ENCODE peak calls at places on chromosomes 13 and 19, in ten cellular contexts. G, O, I, P, M, Y, D, V, Z and N are unnamed samples.

GRCh38 chr19:46422344-46422743 is 6.4 kb downstream of the PNMA8C start:
- DNase-seq in G (no peak), O (no peak), I (no peak), P (no peak), M (no peak), Y (peak), D (no peak), V (no peak), Z (no peak), N (no peak)

GRCh38 chr19:3178377-3178972 is at the start of gene S1PR4:
- DNase-seq in G (no peak), O (no peak), I (no peak), P (no peak), M (no peak), Y (peak), D (no peak), V (no peak), Z (peak), N (no peak)

GRCh38 chr13:79056706-79057105 is 349.3 kb downstream of the RBM26 start:
- DNase-seq in G (no peak), O (no peak), I (no peak), P (no peak), M (no peak), Y (no peak), D (no peak), V (no peak), Z (no peak), N (no peak)

GRCh38 chr19:19064811-19065745 is 1.3 kb downstream of the SLC25A42 start:
- DNase-seq in G (no peak), O (no peak), I (no peak), P (no peak), M (no peak), Y (no peak), D (no peak), V (no peak), Z (peak), N (no peak)

GRCh38 chr19:41218615-41219507 is at the start of gene AXL:
- DNase-seq in G (peak), O (no peak), I (peak), P (peak), M (peak), Y (peak), D (peak), V (peak), Z (no peak), N (no peak)

GRCh38 chr13:107124730-107125129 is 556.8 kb upstream of the ARGLU1 start:
- DNase-seq in G (no peak), O (no peak), I (no peak), P (no peak), M (no peak), Y (no peak), D (no peak), V (no peak), Z (no peak), N (no peak)

GRCh38 chr13:31043891-31044657 is 111.6 kb downstream of the TEX26 start:
- DNase-seq in G (peak), O (no peak), I (peak), P (no peak), M (peak), Y (peak), D (peak), V (peak), Z (peak), N (no peak)

GRCh38 chr19:47713046-47714021 is at the start of gene EHD2:
- DNase-seq in G (peak), O (no peak), I (no peak), P (no peak), M (peak), Y (peak), D (peak), V (no peak), Z (no peak), N (no peak)

GRCh38 chr19:41261474-41262190 is 2.5 kb upstream of the HNRNPUL1 start:
- DNase-seq in G (no peak), O (no peak), I (no peak), P (no peak), M (no peak), Y (no peak), D (no peak), V (no peak), Z (no peak), N (no peak)

GRCh38 chr19:33677745-33678426 is 56.1 kb downstream of the CHST8 start:
- DNase-seq in G (no peak), O (no peak), I (no peak), P (no peak), M (no peak), Y (no peak), D (no peak), V (no peak), Z (no peak), N (no peak)

GRCh38 chr13:44437356-44438233 is 64.0 kb downstream of the SERP2 start:
- DNase-seq in G (peak), O (no peak), I (no peak), P (no peak), M (no peak), Y (no peak), D (peak), V (no peak), Z (no peak), N (no peak)
- TF ChIP-seq CTCF in G (peak), O (peak), I (peak), P (peak), M (peak), Y (peak), D (peak), V (peak), Z (peak), N (peak)

GRCh38 chr13:33676045-33676699 is 141.8 kb upstream of the RFC3 start:
- DNase-seq in G (peak), O (no peak), I (no peak), P (no peak), M (no peak), Y (no peak), D (no peak), V (no peak), Z (no peak), N (peak)
- H3K4me3 ChIP-seq in G (peak), O (peak), I (peak), P (peak), M (peak), Y (peak), D (peak), V (peak), Z (no peak), N (peak)

GRCh38 chr19:532578-533484 is 1.3 kb downstream of the CDC34 start:
- DNase-seq in G (peak), O (no peak), I (peak), P (no peak), M (peak), Y (peak), D (peak), V (peak), Z (peak), N (no peak)
- TF ChIP-seq CTCF in G (peak), O (peak), I (peak), P (peak), M (peak), Y (peak), D (peak), V (peak), Z (peak), N (peak)

DNA sequence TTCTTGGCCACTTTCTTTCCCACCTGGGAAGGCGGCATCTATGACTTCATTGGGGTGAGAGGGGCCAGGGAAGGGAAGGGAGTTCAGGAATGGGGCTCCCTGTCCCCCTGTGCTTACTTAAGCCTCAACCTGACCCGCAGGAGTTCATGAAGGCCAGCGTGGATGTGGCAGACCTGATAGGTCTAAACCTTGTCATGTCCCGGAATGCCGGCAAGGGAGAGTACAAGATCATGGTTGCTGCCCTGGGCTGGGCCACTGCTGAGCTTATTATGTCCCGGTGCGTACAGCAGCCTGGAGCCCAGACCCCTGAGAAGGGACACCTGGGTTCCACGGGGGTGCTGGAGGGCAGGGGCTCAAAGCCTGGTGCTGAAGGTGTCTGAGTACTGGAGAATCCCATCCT is 1.1 kb downstream of the TMEM147 start:
- DNase-seq in G (no peak), O (no peak), I (no peak), P (no peak), M (no peak), Y (no peak), D (no peak), V (no peak), Z (no peak), N (no peak)
- H3K4me3 ChIP-seq in G (peak), O (peak), I (peak), P (peak), M (peak), Y (peak), D (peak), V (peak), Z (peak), N (peak)

DNA sequence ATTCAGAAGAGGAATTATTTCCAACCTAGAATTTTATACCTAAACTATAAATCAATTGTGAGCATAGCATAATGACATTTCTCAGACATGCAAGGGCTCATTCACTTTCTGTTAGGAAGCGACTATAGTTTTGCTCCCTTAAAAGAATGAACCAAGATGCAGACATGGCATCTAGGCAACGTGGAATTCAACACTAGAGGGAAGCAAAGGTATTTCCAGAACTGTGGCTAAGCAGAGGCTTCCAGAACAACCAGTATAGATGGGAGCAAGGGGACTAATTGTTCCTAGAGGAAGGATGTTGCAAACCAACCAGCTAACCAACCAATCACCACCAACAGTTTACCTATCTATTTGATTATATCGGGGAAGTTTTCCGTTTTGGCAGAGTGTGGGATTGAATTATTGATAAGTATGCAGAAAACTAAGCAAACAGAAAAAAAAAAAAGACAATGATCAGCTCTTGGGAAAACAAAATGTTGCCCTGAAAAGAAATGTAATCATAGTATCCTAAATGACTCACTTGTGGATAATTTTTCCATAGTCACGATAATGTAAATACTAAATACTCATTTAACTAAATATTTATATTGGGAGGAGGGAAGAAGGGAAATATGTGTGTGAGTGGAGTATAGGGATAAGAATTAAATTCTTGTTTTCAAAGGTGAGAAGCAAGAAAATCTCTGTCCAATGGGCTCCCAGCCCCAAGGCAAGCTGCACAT is 21.1 kb downstream of the ARL11 start:
- DNase-seq in G (peak), O (no peak), I (peak), P (no peak), M (no peak), Y (no peak), D (peak), V (no peak), Z (no peak), N (no peak)
- TF ChIP-seq CTCF in G (peak), O (peak), I (peak), P (peak), M (peak), Y (peak), D (peak), V (peak), Z (no peak), N (peak)